ENCODE peak calls at places on chromosomes 4 and X, in four cellular contexts. Q is K562, L is HCT116, S is HepG2. M is an unnamed sample.

GRCh38 chr4:27463816-27464215 is 603.2 kb downstream of the STIM2 start:
- DNase-seq in Q (no peak), L (peak; percentile 54), S (no peak), M (no peak)

GRCh38 chrX:38651625-38652601 is 90.6 kb downstream of the TSPAN7 start:
- DNase-seq in Q (no peak), L (no peak), S (no peak), M (no peak)

GRCh38 chrX:105882581-105883275 is 60.4 kb downstream of the NRK start:
- DNase-seq in Q (no peak), L (no peak), S (no peak), M (no peak)

GRCh38 chr4:75031746-75032145 is 98.8 kb downstream of the PARM1 start:
- DNase-seq in Q (no peak), L (no peak), S (no peak), M (no peak)

GRCh38 chr4:177391287-177391686 is 51.0 kb downstream of the AGA start:
- DNase-seq in Q (no peak), L (no peak), S (no peak), M (no peak)

GRCh38 chr4:76197001-76197743 is 16.5 kb downstream of the SCARB2 start:
- DNase-seq in Q (no peak), L (no peak), S (no peak), M (no peak)

GRCh38 chr4:112379306-112379705 is 82.1 kb downstream of the ALPK1 start:
- DNase-seq in Q (no peak), L (no peak), S (no peak), M (peak; percentile 88)

GRCh38 chrX:54561622-54562021 is 31.6 kb downstream of the GNL3L start:
- DNase-seq in Q (no peak), L (no peak), S (no peak), M (no peak)

GRCh38 chr4:186294160-186294559 is 28.2 kb downstream of the F11 start:
- DNase-seq in Q (no peak), L (no peak), S (no peak), M (no peak)

GRCh38 chr4:180134116-180134866 is 2108.9 kb upstream of the TENM3 start:
- DNase-seq in Q (no peak), L (no peak), S (no peak), M (no peak)

GRCh38 chrX:45758738-45759397 is 558.2 kb upstream of the DIPK2B start:
- DNase-seq in Q (no peak), L (no peak), S (no peak), M (no peak)

GRCh38 chr4:8589831-8590545 is 2.6 kb upstream of the CPZ start:
- DNase-seq in Q (no peak), L (no peak), S (no peak), M (no peak)

GRCh38 chr4:151358266-151358665 is 32.9 kb upstream of the SH3D19 start:
- DNase-seq in Q (no peak), L (no peak), S (no peak), M (no peak)

GRCh38 chr4:25863347-25863784 is 578 bp upstream of the SEL1L3 start:
- DNase-seq in Q (no peak), L (no peak), S (no peak), M (peak; percentile 21)

GRCh38 chr4:23582671-23583070 is 307.2 kb downstream of the PPARGC1A start:
- DNase-seq in Q (no peak), L (no peak), S (no peak), M (no peak)

GRCh38 chr4:26866781-26867180 is 6.1 kb downstream of the STIM2 start:
- DNase-seq in Q (no peak), L (no peak), S (no peak), M (no peak)

GRCh38 chr4:170090667-170091052 is 904 bp upstream of the AADAT start:
- DNase-seq in Q (no peak), L (no peak), S (no peak), M (no peak)

GRCh38 chr4:40307627-40308497 is 27.3 kb upstream of the CHRNA9 start:
- DNase-seq in Q (peak; percentile 82), L (no peak), S (no peak), M (no peak)

GRCh38 chr4:40306991-40307390 is 28.1 kb upstream of the CHRNA9 start:
- DNase-seq in Q (no peak), L (no peak), S (no peak), M (no peak)

GRCh38 chr4:40308528-40309122 is 26.5 kb upstream of the CHRNA9 start:
- DNase-seq in Q (no peak), L (no peak), S (no peak), M (no peak)

GRCh38 chr4:40310225-40310624 is 24.9 kb upstream of the CHRNA9 start:
- DNase-seq in Q (no peak), L (no peak), S (no peak), M (no peak)

GRCh38 chr4:40309250-40309774 is 25.8 kb upstream of the CHRNA9 start:
- DNase-seq in Q (peak; percentile 74), L (peak; percentile 77), S (peak; percentile 64), M (peak; percentile 95)
- TF ChIP-seq FOSL1 in Q (no peak), L (no peak), S (no peak), M (no peak)

GRCh38 chr4:54958236-54958635 is 167.2 kb downstream of the KDR start:
- DNase-seq in Q (no peak), L (no peak), S (no peak), M (no peak)
- TF ChIP-seq FOSL1 in Q (no peak), L (no peak), S (no peak), M (no peak)

DNA sequence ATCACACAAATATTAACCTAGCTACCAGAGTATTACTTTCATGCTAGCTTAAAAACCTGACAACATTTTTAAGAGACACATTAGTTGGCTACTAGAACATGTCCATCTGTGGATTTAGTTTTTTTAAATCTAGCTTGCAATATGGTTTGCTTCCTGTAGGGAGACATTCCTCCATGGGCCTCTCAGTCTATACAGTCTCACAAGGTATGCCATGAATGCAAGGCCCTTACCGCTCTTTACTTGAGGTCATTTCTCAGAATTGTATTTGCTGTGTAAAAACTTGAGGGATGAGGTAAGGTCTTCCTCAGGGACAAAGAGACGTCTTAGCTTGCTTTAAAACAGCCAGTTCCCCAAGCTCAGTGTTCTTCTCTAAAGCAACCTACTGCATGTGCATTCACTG is 26.9 kb downstream of the UBA6 start:
- DNase-seq in Q (no peak), L (no peak), S (peak; percentile 2), M (no peak)
- TF ChIP-seq FOSL1 in Q (no peak), L (no peak), S (no peak), M (no peak)

DNA sequence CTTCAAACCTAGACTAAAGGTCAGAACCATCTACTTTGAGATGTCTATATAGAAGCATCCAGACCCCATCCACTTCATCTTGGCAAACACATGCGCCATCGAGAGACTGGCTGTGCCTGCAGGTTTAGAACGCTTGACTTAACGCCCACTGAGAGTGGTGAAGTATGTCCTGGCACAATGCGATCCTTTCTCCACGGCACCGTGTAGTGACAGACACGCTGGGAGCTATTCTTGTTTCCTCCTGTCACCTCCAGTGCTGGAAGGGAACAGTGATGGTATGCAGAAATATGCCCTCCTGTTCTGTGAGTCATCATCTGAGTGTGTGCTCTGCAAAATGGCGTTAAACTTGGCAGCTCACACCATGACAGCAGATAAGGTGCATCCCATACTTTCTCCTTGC is 330.2 kb downstream of the NLGN4X start:
- DNase-seq in Q (no peak), L (no peak), S (no peak), M (no peak)
- TF ChIP-seq FOSL1 in Q (no peak), L (no peak), S (no peak), M (no peak)

DNA sequence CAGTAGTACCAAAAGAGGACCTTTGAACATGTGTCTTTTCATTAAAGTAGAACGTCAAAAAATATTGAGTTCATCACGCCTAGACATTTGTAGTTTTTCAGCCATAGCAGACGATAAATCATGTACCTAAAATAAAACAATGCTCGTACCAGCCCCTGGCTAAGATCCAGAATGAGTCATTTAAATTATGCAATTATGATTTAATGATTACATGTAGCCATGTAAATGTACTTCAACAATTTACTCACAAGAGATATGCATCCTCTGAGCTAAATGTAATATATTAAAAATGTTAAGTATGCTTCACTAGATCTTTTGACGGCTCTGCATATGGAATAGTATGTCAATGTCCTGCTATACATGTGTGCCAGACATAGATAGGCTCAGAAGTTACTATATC is 1077.9 kb downstream of the ARAP2 start:
- DNase-seq in Q (no peak), L (no peak), S (no peak), M (no peak)
- TF ChIP-seq FOSL1 in Q (no peak), L (no peak), S (no peak), M (no peak)

DNA sequence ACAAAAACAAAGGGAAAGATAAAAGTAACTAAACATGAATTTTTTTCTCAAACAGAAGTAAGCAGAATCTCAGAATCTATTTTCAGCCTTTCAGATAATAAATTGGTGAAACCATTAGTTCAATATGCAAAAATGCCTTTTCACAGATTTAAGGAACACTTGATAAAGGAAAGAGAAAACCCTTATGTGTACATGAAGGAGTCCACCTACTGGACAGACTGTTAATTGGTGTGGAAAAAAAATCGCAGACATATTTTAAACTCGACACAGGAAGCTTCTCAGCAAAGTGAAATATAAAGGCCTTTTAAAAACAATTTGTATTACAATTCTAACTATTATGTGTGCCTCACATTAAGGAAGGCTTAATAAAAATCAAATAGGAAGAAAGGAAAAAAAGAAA is 22.3 kb downstream of the COX7B2 start:
- DNase-seq in Q (no peak), L (no peak), S (peak; percentile 1), M (no peak)
- TF ChIP-seq FOSL1 in Q (no peak), L (no peak), S (no peak), M (no peak)

GRCh38 chr4:184446132-184446531 is 28.2 kb downstream of the IRF2 start:
- DNase-seq in Q (no peak), L (no peak), S (no peak), M (no peak)
- TF ChIP-seq FOSL1 in Q (no peak), L (no peak), S (no peak), M (no peak)

GRCh38 chrX:69314436-69315348 is 149.4 kb upstream of the PJA1 start:
- DNase-seq in Q (no peak), L (no peak), S (no peak), M (no peak)
- TF ChIP-seq FOSL1 in Q (no peak), L (no peak), S (no peak), M (no peak)

GRCh38 chr4:182916483-182917181 is 554 bp downstream of the DCTD start:
- DNase-seq in Q (peak; percentile 40), L (no peak), S (no peak), M (no peak)

GRCh38 chr4:182920676-182921075 is 3.5 kb upstream of the DCTD start:
- DNase-seq in Q (no peak), L (no peak), S (no peak), M (no peak)

GRCh38 chr4:182918044-182918607 is 940 bp upstream of the DCTD start:
- DNase-seq in Q (no peak), L (no peak), S (no peak), M (no peak)

GRCh38 chr4:182917182-182918043 is at the start of gene DCTD:
- DNase-seq in Q (peak; percentile 84), L (no peak), S (peak; percentile 65), M (peak; percentile 74)

DNA sequence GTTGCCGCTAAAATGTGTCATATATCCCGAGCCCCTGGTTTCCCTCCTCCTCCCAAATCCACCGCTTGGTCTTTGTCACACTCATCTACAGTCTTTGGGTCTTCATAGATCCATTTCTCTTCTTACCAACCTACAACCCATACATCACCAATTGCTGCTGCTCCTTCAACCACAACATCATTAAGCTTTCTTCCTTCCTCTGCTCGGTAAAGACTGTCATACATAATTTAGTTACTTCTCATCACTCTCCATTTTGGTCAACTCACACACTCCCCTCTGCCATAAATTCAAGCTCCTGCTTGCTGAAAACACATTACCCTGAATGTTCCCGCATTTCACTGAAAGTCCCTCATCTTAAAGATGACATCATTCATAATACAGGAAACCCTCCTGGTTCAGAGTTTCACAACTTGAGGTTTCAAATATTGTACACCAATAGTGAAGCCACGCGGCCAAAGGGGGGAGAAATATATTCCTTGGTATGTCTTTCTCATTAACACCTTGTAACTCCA is 1.7 kb upstream of the DCTD start:
- DNase-seq in Q (no peak), L (no peak), S (no peak), M (no peak)
- TF ChIP-seq FOSL1 in Q (no peak), L (no peak), S (no peak), M (no peak)

GRCh38 chr4:175691791-175692190 is 120.3 kb downstream of the GPM6A start:
- DNase-seq in Q (no peak), L (no peak), S (no peak), M (no peak)
- TF ChIP-seq FOSL1 in Q (no peak), L (no peak), S (no peak), M (no peak)